ENCODE peak calls at places on chromosomes 11 and 22, in ten cellular contexts. H, T, X, K, J, U, F, V, O and W are unnamed samples.

GRCh38 chr11:20337526-20338154 is 25.9 kb upstream of the HTATIP2 start:
- DNase-seq in H (no peak), T (no peak), X (peak), K (peak), J (peak), U (peak), F (peak), V (no peak), O (peak), W (no peak)

GRCh38 chr11:79047980-79048379 is 392.9 kb downstream of the TENM4 start:
- DNase-seq in H (no peak), T (no peak), X (no peak), K (no peak), J (no peak), U (no peak), F (no peak), V (no peak), O (no peak), W (no peak)

GRCh38 chr11:93505703-93506102 is 37.5 kb downstream of the SMCO4 start:
- DNase-seq in H (no peak), T (no peak), X (no peak), K (no peak), J (no peak), U (no peak), F (no peak), V (no peak), O (no peak), W (no peak)

GRCh38 chr11:118939948-118940598 is 14.3 kb upstream of the BCL9L start:
- DNase-seq in H (no peak), T (no peak), X (no peak), K (no peak), J (peak), U (no peak), F (no peak), V (no peak), O (no peak), W (no peak)

GRCh38 chr11:66264893-66265292 is 3.5 kb upstream of the RAB1B start:
- DNase-seq in H (no peak), T (no peak), X (no peak), K (no peak), J (peak), U (peak), F (no peak), V (no peak), O (no peak), W (no peak)

GRCh38 chr11:128786507-128786906 is 80.6 kb downstream of the KCNJ1 start:
- DNase-seq in H (no peak), T (no peak), X (no peak), K (no peak), J (no peak), U (no peak), F (no peak), V (no peak), O (no peak), W (no peak)

GRCh38 chr22:44540756-44541670 is 43.0 kb upstream of the RTL6 start:
- DNase-seq in H (no peak), T (no peak), X (no peak), K (no peak), J (no peak), U (no peak), F (no peak), V (peak), O (peak), W (no peak)

GRCh38 chr11:117861151-117862018 is 15.1 kb downstream of the FXYD6 start:
- DNase-seq in H (no peak), T (peak), X (no peak), K (no peak), J (no peak), U (no peak), F (no peak), V (no peak), O (no peak), W (no peak)

GRCh38 chr11:43959321-43959995 is 17.0 kb downstream of the C11orf96 start:
- DNase-seq in H (no peak), T (no peak), X (no peak), K (no peak), J (no peak), U (no peak), F (no peak), V (no peak), O (no peak), W (peak)

GRCh38 chr11:37527545-37527944 is 929.5 kb upstream of the RAG2 start:
- DNase-seq in H (no peak), T (no peak), X (no peak), K (no peak), J (no peak), U (no peak), F (no peak), V (no peak), O (no peak), W (no peak)
- TF ChIP-seq CTCF in H (no peak), T (no peak), X (no peak), K (no peak), J (no peak), U (no peak), F (no peak), V (no peak), O (no peak), W (no peak)

GRCh38 chr11:57475671-57476222 is 15.4 kb downstream of the RTN4RL2 start:
- DNase-seq in H (no peak), T (no peak), X (no peak), K (no peak), J (peak), U (no peak), F (no peak), V (no peak), O (no peak), W (no peak)
- H3K4me3 ChIP-seq in H (peak), T (peak), X (no peak), K (no peak), J (peak), U (no peak), F (no peak), V (peak), O (peak), W (no peak)

DNA sequence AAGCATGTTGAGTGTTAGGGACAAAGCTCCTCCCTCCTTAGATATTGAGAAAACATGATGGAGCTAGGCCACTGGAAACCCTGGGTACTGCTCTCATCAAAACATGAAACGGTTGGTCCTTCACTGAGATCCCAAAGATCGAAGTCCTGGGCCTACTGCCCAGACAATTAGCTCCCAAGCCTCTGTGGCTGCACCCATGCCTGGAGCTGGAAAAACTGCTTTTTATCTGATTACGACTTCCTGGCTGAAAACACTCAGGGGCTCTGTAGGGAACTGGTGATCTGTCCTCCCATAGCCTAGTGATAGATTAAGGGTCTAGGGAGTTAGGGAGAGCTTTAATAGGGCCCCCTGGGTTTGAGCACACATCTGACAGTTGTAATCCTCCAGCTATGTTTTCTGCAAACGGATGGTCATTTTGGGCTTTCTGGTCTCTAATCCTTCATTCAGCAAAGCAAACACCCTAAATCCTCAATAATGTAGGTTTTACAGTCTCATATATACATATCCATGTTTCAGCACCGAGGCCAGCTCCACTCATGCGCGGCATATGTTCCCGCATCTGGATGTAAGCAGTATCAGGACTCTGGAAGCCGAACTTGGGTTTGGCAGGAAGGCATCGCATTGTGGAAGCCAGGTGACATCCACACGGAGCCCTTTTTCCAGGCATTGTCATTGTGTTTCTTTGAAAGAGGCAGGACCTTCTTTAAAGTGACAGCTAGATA is 6.2 kb upstream of the B3GAT1 start:
- DNase-seq in H (no peak), T (no peak), X (no peak), K (no peak), J (no peak), U (peak), F (peak), V (no peak), O (peak), W (no peak)
- TF ChIP-seq CTCF in H (no peak), T (no peak), X (no peak), K (no peak), J (no peak), U (no peak), F (no peak), V (no peak), O (no peak), W (no peak)

DNA sequence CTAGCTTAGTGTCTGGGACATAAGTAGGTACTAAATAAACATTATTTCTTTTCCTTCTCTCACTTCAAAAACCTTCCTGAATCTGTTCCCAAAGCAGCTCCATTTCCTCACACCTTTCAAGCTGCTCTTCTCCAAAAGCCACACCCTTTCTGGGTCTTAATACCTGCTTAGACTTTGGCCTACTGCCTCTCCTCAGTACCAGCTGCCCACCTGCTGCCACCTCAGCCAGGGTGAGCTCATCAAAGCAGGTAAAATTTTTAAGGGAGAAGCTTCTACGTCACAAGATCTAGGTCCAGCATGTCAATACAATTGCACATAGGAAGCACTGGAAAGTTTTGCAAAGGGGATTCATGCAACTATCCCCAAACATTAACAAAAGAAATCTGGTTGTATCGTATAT is 108.4 kb downstream of the RPL27A start:
- DNase-seq in H (no peak), T (no peak), X (no peak), K (no peak), J (no peak), U (no peak), F (no peak), V (no peak), O (no peak), W (no peak)
- H3K4me3 ChIP-seq in H (no peak), T (no peak), X (no peak), K (no peak), J (no peak), U (no peak), F (no peak), V (no peak), O (no peak), W (no peak)

DNA sequence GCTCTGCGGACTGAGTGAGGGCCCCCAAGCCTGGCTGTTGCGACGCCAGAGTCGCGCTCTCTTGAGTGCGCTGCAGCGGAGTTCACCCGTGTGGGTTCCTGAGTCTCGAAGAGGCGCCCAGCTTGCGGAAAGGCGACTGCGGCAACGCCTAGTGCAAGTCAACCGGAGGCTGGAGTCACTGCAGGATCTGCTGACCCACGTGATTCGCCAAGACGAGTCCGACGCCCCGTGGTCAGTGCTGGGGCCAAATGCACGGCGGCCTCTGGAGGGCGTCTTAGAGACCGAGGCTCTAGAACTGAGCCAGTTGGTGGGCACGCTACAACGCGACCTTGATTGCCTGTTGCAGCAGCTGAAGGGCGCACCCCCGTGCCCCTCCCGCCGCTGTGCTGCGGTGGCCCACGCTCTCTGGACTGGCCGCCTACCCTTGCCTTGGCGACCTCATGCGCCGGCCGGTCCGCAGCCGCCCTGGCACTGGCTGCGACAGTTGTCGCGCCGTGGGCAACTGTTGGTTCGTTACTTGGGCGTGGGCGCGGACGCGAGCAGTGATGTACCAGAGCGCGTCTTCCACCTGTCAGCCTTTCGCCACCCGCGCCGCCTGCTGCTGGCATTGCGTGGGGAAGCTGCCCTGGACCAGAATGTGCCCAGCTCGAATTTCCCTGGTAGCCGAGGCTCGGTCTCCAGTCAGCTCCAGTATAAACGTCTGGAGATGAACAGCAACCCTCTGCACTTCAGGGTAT is 32.6 kb downstream of the RRP8 start:
- DNase-seq in H (no peak), T (no peak), X (no peak), K (no peak), J (no peak), U (no peak), F (no peak), V (no peak), O (no peak), W (no peak)
- TF ChIP-seq CTCF in H (no peak), T (no peak), X (no peak), K (no peak), J (no peak), U (no peak), F (no peak), V (no peak), O (no peak), W (no peak)

DNA sequence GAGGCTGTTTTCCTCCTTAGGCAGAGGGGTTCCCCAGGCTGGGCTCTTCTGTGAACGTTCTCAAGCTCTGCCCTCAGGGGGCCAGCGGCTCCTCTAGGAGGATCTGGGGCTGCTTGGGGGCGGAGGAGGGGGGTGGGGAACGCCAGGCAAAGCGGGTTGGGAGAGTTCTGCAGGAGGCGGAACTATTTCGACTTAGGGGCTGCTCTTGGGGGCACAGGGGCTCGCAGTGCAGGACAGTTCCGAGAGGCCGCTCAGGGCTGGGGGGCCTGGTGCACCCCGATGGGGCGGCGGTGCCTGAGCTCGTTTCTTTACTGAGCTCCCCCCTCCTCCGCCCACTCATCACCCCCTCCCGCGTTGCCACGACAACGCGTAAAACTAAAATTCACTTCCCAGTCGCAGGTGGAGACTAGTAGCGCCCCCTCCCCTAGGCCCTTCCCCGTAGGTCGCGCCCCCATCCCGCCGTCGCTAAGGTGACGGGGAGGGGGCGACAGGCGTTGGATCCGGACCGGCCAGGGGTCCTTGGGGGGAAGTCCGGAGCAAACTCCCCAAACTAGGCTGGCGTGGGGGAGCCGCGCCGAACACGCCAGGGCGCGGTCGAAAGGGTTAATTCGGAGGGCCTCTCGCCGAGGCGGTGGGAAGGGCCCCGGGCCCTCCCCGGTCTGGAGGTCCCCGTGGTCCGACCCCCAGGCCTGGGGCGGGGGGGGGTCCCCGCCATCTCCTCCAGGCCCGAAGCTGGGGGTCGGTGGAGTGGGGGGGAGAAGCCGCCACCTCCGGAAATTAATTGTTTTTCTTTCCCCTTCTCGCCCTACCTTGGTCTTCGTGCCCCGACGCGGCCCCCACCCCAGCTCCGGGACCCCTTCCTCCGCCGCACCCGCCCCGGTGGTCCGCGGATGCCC is 856 bp downstream of the SHANK3 start:
- DNase-seq in H (no peak), T (no peak), X (no peak), K (no peak), J (no peak), U (no peak), F (no peak), V (no peak), O (no peak), W (no peak)
- H3K4me3 ChIP-seq in H (peak), T (peak), X (peak), K (no peak), J (no peak), U (peak), F (peak), V (peak), O (no peak), W (peak)

DNA sequence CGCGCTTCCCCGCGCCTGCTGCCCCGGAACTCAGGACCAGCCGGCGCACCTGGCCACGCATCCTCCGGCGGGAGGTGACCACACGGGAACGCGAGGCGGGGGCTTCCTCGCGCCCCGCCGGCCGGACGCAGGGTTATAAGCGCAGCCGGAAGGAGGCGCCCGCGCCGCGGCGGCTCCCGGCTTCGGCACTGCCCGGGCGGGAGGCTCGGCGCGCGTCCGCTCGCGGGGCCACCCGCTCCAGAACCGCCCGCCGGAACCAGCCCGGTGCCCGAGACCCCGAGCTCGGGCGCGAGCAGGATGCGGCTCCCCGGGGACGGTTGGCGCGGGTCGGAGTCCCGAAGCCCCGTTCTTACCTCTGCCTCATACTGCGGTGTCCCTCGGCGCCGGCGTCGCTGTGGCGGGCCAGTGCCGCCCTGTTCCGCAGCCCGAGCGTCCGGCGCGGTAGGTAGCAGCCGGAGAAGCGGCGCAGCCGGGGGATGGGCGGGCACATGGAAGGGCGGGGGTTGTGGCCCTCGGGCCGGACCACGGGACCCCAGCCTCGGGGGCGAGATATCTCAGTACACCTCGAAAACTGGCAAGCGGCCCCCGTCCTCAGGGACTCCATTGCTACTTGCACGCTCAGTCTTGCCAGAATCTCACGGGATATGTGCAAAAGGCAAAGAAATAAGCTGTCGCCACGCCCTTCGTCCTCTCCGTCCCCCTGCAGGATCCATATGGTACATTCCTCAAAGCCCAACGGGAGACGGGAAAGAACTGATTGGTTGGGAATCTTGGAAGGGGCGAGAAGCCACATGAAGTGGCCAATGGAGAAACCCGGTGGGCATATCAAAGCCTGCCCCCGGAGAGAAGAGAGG is 23.1 kb downstream of the MICAL3 start:
- DNase-seq in H (peak), T (peak), X (peak), K (peak), J (peak), U (peak), F (peak), V (peak), O (peak), W (peak)
- TF ChIP-seq CTCF in H (peak), T (peak), X (peak), K (peak), J (peak), U (peak), F (peak), V (peak), O (peak), W (peak)

GRCh38 chr22:30176431-30176830 is 70.1 kb downstream of the LIF start:
- DNase-seq in H (no peak), T (no peak), X (no peak), K (no peak), J (no peak), U (no peak), F (no peak), V (no peak), O (no peak), W (no peak)

GRCh38 chr22:30178180-30179126 is 68.1 kb downstream of the LIF start:
- DNase-seq in H (no peak), T (no peak), X (peak), K (peak), J (no peak), U (no peak), F (no peak), V (no peak), O (no peak), W (peak)

GRCh38 chr22:30180616-30181015 is 65.9 kb downstream of the LIF start:
- DNase-seq in H (no peak), T (no peak), X (no peak), K (no peak), J (no peak), U (no peak), F (no peak), V (no peak), O (no peak), W (no peak)

GRCh38 chr22:30170126-30170525 is 76.4 kb downstream of the LIF start:
- DNase-seq in H (no peak), T (no peak), X (no peak), K (no peak), J (no peak), U (no peak), F (no peak), V (no peak), O (no peak), W (no peak)

GRCh38 chr22:30175743-30176288 is 70.7 kb downstream of the LIF start:
- DNase-seq in H (no peak), T (no peak), X (no peak), K (no peak), J (no peak), U (no peak), F (no peak), V (no peak), O (no peak), W (no peak)
- H3K4me3 ChIP-seq in H (no peak), T (no peak), X (no peak), K (no peak), J (no peak), U (no peak), F (no peak), V (no peak), O (no peak), W (no peak)

DNA sequence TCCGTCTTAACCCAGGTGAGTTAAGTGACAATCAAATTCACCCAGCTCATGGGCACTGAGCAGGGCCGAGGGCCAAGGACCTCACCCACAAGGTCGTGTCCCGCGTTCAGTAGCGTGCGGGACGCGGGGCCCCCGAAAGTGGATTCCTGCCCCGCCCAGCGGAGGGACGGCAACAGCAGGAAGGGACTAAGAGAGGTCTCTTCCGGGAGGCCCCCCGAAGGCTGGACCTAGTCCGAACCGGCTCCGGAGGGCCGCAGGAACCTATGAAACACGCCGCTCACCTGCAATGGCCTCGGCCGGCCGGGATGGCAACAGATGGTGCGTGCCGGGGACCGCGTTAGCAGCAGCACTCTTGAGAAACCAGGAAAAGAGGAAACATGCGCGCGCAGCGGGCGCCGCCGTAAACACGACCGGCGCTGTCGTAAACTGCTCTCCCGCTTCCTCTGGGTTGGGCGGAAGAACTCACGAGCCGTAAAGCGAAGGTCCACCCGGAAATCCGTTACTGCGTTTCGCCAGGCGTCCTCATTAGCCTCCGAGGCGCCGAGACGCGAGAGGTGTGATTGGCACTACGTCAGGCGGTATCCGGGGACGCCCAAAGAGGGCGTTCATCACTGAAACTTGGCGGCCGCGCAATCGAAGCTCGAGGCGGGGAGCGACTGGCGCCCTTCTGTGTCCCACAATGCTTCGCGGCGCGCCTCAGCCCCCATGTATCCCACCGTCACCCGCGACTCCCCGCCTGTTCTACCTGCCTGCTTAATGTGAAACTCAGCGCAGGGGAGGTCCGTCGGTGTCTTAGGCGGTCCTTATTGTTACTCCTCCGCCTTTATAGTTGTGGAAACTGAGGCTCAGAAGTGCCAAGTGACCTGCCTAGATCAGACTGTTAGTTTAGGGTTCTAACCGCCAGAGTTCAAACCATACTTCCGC is at the start of gene EIF3D:
- DNase-seq in H (peak), T (peak), X (peak), K (peak), J (peak), U (peak), F (peak), V (peak), O (peak), W (peak)
- TF ChIP-seq CTCF in H (peak), T (peak), X (no peak), K (no peak), J (no peak), U (no peak), F (no peak), V (peak), O (no peak), W (no peak)